ENCODE peak calls at places on chromosomes 13 and 19, in four cellular contexts. Z, W, S and R are unnamed samples.

GRCh38 chr19:39409207-39409885 is 2.7 kb downstream of the ZFP36 start:
- DNase-seq in W (peak; percentile 73), S (peak; percentile 73), Z (no peak), R (no peak)

GRCh38 chr19:29294343-29294811 is 81.4 kb upstream of the UQCRFS1 start:
- DNase-seq in S (no peak), Z (no peak), W (no peak), R (no peak)

GRCh38 chr13:51502206-51502651 is 49.4 kb upstream of the INTS6 start:
- DNase-seq in W (no peak), Z (peak; percentile 37), S (no peak), R (no peak)

GRCh38 chr13:32075150-32075851 is 43.7 kb downstream of the FRY start:
- DNase-seq in S (no peak), W (no peak), Z (no peak), R (no peak)

GRCh38 chr13:77696006-77696862 is 1.3 kb upstream of the SLAIN1 start:
- DNase-seq in S (no peak), W (no peak), Z (no peak), R (no peak)

GRCh38 chr19:1068111-1069001 is 1.4 kb downstream of the ARHGAP45 start:
- DNase-seq in S (no peak), W (peak; percentile 89), Z (no peak), R (no peak)

GRCh38 chr19:13833330-13834265 is 38.4 kb downstream of the ZSWIM4 start:
- DNase-seq in Z (peak; percentile 85), S (no peak), W (peak; percentile 93), R (no peak)

GRCh38 chr13:59823495-59823894 is 340.2 kb downstream of the DIAPH3 start:
- DNase-seq in Z (peak; percentile 38), W (no peak), S (no peak), R (peak; percentile 7)

GRCh38 chr19:46299004-46299509 is 2.2 kb downstream of the HIF3A start:
- DNase-seq in S (no peak), Z (peak; percentile 96), W (peak; percentile 32), R (peak; percentile 25)

GRCh38 chr13:113646376-113646775 is 11.6 kb downstream of the ATP4B start:
- DNase-seq in Z (no peak), W (no peak), S (no peak), R (no peak)

GRCh38 chr19:13823901-13824300 is 28.7 kb downstream of the ZSWIM4 start:
- DNase-seq in W (no peak), Z (no peak), S (no peak), R (no peak)

DNA sequence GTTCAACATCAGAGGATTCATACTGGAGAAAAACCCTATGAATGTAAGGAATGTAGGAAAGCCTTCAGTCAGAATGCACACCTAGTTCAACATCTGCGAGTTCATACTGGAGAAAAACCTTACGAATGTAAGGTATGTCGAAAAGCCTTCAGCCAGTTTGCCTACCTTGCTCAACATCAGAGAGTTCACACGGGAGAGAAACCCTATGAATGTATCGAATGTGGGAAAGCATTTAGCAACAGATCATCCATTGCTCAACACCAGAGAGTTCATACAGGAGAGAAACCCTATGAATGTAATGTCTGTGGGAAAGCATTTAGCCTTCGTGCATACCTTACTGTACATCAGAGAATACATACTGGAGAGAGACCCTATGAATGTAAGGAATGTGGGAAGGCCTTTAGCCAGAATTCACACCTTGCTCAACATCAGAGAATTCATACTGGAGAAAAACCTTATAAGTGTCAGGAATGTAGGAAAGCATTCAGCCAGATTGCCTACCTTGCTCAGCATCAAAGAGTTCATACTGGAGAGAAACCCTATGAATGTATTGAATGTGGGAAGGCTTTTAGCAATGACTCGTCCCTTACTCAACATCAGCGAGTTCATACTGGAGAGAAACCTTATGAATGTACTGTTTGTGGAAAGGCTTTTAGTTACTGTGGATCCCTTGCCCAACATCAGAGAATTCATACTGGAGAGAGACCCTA is 15.4 kb downstream of the ZNF570 start:
- DNase-seq in W (no peak), Z (peak; percentile 1), S (no peak), R (no peak)
- H3K4me3 ChIP-seq in W (no peak overlapping the region), Z (no peak overlapping the region), S (no peak overlapping the region), R (no peak overlapping the region)

DNA sequence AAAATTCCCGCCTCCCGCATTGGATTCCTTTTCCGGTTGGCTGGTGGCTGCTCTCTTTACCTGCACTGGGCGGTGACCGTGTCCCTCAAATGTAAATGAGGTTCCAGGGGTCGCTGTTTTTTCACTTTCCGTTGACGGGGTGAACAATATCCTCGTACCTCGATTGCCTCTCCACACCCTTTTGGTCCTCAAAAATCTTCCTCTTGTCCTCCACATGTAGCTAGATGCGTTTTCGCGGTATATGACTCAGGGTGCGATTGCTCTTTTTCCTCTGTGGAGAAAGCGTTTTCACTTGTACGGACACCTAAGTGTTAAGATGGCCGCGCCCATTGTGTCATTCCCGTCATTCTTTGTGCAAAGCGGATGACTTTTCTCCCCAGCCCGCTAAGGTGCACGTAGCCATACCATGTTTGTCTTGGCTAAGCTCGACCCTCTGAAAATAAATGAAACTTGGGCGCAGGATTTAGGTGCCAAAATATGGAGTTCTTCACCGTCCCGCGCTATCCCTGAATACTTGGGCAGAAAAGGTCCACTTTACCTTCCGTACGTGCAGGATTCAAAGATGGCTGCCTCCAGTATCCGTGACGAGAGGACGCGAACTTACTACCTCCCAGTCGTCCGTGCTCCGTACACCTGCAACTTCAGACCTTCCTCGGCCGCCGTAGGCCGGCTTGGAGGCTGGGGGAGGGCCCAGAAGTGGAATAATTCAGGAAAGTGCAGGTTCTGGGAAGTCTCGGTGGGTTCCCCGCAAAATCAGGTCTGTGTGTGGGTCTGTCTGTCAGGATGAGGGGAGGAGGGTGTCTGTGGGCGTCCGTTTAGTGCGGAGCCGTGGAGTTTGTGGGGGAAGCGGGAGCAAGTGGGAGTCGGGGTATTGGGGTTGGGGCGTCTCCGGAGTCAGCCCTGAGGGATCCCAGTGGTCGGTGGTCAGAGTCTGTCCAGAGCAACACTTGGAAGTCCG is at the start of gene ZNF613:
- DNase-seq in S (peak; percentile 80), Z (peak; percentile 97), W (peak; percentile 90), R (peak; percentile 65)
- TF ChIP-seq EZH2 in S (no peak), Z (no peak), W (no peak), R (no peak)

DNA sequence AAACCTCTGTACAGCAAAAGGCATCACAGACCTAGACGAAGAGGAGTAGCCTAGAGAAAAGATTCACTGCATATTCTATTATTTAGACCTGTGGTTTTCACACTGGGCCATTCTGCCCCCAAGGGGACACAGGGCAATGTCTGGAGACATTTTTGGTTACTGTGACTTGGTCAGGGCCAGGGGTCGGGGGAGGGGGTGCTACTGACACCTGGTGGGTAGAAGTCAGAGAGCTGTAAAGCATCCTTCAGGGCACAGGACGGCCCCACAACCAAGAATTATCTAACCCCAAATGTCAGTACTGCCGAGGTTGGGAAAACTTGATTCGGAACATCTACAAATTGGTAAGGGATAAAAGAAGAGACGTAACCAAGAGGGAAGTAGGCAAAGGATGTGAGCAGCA is 11.3 kb downstream of the ELAVL1 start:
- DNase-seq in S (no peak), Z (no peak), W (no peak), R (no peak)
- H4K20me1 ChIP-seq in S (peaks cover 58% of the 10 kb centered on the region), Z (no peaks in the 10 kb centered on the region), W (peaks cover 89% of the 10 kb centered on the region), R (peaks cover 29% of the 10 kb centered on the region)

GRCh38 chr13:93248627-93249047 is 22.0 kb downstream of the GPC6 start:
- DNase-seq in W (no peak), S (no peak), Z (no peak), R (no peak)

GRCh38 chr13:93244918-93245280 is 18.3 kb downstream of the GPC6 start:
- DNase-seq in Z (no peak), W (no peak), S (no peak), R (no peak)

GRCh38 chr13:93246069-93246468 is 19.5 kb downstream of the GPC6 start:
- DNase-seq in W (no peak), Z (no peak), S (no peak), R (no peak)

GRCh38 chr13:93243375-93244063 is 16.9 kb downstream of the GPC6 start:
- DNase-seq in W (no peak), S (no peak), Z (no peak), R (no peak)

DNA sequence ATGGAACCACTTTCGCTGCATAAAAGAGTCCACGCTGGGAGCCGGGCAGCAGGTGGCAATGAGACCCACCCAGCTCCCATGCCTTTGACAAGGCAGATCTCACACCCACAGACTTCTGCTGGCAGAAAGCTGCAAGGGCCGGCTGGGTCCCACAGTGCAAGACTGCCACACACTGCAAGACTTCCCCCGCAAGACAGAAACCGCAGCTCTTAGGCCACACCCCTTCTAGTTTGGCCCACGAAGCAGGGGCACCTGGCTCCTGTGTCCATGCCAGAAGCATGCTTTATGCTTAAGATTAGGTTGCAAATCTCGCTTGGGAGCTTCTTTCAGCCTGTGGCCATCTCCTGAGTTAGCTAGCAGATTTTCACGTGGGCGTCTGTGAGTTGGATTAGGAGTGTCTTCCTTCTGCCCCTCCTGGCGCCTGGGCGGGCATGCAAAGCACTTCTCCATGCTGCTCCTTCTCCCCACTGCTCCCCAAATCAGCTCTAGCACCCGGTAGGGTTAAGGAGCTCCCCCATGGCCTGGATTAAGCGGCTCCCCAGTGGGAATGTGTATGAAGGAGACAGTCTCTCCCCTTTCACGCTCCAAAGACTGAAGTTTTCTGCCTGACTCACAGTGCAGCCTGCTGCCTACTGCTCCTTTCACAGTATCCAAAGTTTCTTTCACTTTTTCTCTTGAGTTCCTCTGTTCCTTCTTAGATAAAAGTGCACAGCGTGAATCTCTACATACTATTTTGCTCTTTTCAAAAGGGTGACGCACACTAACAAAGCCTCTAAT is 17.7 kb downstream of the GPC6 start:
- DNase-seq in Z (peak; percentile 56), W (no peak), S (no peak), R (no peak)
- H3K4me3 ChIP-seq in Z (peak overlapping the region; percentile 47), W (no peak overlapping the region), S (no peak overlapping the region), R (no peak overlapping the region)

DNA sequence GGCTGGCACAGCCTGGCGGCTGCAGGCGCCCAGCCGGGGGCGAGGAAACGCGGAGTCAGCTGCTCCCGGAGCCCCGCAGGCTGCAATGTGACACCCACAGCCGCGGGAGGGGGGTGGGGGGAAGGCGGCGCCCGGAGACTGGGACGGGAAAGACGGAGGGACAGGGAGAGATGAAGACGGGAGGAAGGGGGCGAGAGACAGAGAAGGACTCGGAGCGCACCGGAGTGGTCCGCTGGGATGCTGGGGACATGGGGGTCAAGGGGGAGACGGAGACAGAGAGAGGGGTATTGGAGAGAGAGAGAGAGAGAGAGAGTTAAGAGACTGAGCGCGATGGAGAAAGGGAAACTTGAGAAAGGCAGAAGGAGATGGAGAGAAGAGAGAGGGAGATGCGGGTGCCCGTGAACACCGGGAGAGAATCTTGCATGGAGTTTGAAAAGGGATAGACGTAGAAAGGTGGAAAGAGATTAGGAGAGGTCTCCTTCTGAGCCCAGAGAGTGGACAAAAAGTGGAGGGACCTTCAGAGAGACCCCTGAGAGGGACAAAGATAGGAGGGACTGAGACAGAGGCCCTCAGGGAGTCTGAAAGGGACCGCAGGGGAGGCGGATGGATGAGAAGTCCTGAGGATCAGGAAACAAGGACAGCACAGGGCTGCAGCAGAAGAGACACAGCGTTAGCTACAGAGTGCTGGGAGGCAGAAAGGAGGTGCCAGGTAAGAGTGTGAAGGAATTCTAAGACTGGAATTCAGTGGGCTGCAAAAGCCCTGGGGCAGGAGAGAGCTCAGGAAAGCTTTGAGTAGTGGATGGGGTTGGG is 1.0 kb downstream of the SCN1B start:
- DNase-seq in Z (peak; percentile 28), W (no peak), S (no peak), R (no peak)
- TF ChIP-seq EZH2 in Z (no peak), W (no peak), S (peak; percentile 52), R (peak; percentile 88)

GRCh38 chr19:42279148-42279901 is 10.3 kb downstream of the CIC start:
- DNase-seq in Z (no peak), S (no peak), W (no peak), R (no peak)
- H4K20me1 ChIP-seq in Z (no peaks in the 10 kb centered on the region), S (peaks cover 5% of the 10 kb centered on the region), W (peaks cover 7% of the 10 kb centered on the region), R (no peaks in the 10 kb centered on the region)

GRCh38 chr13:107669356-107669755 is 546.0 kb downstream of the LIG4 start:
- DNase-seq in W (no peak), S (no peak), Z (no peak), R (no peak)

GRCh38 chr13:107665926-107666458 is 549.3 kb downstream of the LIG4 start:
- DNase-seq in Z (no peak), S (no peak), W (no peak), R (no peak)
- H3K4me3 ChIP-seq in Z (no peak overlapping the region), S (no peak overlapping the region), W (no peak overlapping the region), R (no peak overlapping the region)

GRCh38 chr19:10292206-10292788 is 2.5 kb downstream of the ICAM5 start:
- DNase-seq in S (peak; percentile 82), W (no peak), Z (peak; percentile 59), R (no peak)
- TF ChIP-seq EZH2 in S (no peak), W (no peak), Z (no peak), R (no peak)